ENCODE peak calls at places on chromosomes 13 and 19, in five cellular contexts. E is A549, Q is GM12878, U is K562, D is HepG2. O is an unnamed sample.

GRCh38 chr19:23916991-23917390 is 2.3 kb downstream of the ZNF726 start:
- DNase-seq in D (no peak), E (no peak), U (no peak), Q (no peak), O (no peak)

GRCh38 chr19:3374369-3375112 is 8.2 kb downstream of the NFIC start:
- DNase-seq in D (no peak), Q (no peak), E (no peak), U (peak; percentile 81), O (no peak)

GRCh38 chr19:46197314-46198070 is 32.0 kb upstream of the IGFL1 start:
- DNase-seq in E (no peak), U (no peak), D (no peak), Q (no peak), O (no peak)

GRCh38 chr19:50486823-50487515 is 10.3 kb upstream of the GARIN5A start:
- DNase-seq in Q (no peak), D (peak; percentile 51), E (no peak), U (peak; percentile 58), O (peak; percentile 97)

GRCh38 chr19:49888478-49888901 is 8.2 kb downstream of the IL4I1 start:
- DNase-seq in E (no peak), D (no peak), U (no peak), Q (no peak), O (no peak)

GRCh38 chr19:42233106-42233505 is 9.3 kb downstream of the GSK3A start:
- DNase-seq in U (peak; percentile 35), E (no peak), D (no peak), Q (no peak), O (no peak)

GRCh38 chr13:91123456-91124127 is 223.9 kb upstream of the MIR17HG start:
- DNase-seq in D (no peak), Q (no peak), U (no peak), E (no peak), O (peak; percentile 67)

GRCh38 chr19:5170329-5170745 is 170.3 kb downstream of the PTPRS start:
- DNase-seq in U (peak; percentile 54), Q (no peak), E (no peak), D (no peak), O (peak; percentile 60)

GRCh38 chr19:35557539-35558399 is 5.7 kb downstream of the ATP4A start:
- DNase-seq in U (peak; percentile 92), E (peak; percentile 83), Q (no peak), D (no peak), O (peak; percentile 95)

GRCh38 chr19:3975144-3975543 is 4.2 kb upstream of the DAPK3 start:
- DNase-seq in D (no peak), Q (no peak), E (no peak), U (no peak), O (no peak)

GRCh38 chr19:4304509-4305252 is at the start of gene FSD1:
- DNase-seq in E (peak; percentile 89), U (peak; percentile 94), Q (no peak), D (no peak), O (peak; percentile 88)

GRCh38 chr19:58021541-58022282 is 12.1 kb upstream of the ZSCAN1 start:
- DNase-seq in Q (no peak), E (peak; percentile 18), D (peak; percentile 53), U (peak; percentile 58), O (peak; percentile 98)

GRCh38 chr13:42247883-42248282 is 24.1 kb upstream of the AKAP11 start:
- DNase-seq in Q (no peak), U (no peak), E (no peak), D (no peak), O (no peak)

GRCh38 chr13:79492313-79492798 is 11.4 kb downstream of the NDFIP2 start:
- DNase-seq in U (no peak), Q (no peak), E (no peak), D (no peak), O (peak; percentile 38)

GRCh38 chr13:59261928-59262488 is 901.7 kb downstream of the DIAPH3 start:
- DNase-seq in E (no peak), Q (no peak), D (peak; percentile 4), U (peak; percentile 9), O (peak; percentile 79)

GRCh38 chr19:7905298-7905697 is 1.6 kb downstream of the MAP2K7 start:
- DNase-seq in U (no peak), E (no peak), Q (no peak), D (no peak), O (no peak)

GRCh38 chr19:5296021-5296420 is 44.6 kb downstream of the PTPRS start:
- DNase-seq in D (no peak), Q (no peak), U (no peak), E (no peak), O (no peak)

GRCh38 chr13:109163052-109163413 is 533.6 kb downstream of the MYO16 start:
- DNase-seq in E (no peak), U (no peak), D (no peak), Q (no peak), O (no peak)

GRCh38 chr19:29245221-29245620 is 32.3 kb upstream of the UQCRFS1 start:
- DNase-seq in D (no peak), U (no peak), E (no peak), Q (no peak), O (no peak)

GRCh38 chr13:20394506-20394905 is 131.2 kb downstream of the CRYL1 start:
- DNase-seq in Q (no peak), D (no peak), U (no peak), E (no peak), O (peak; percentile 28)

GRCh38 chr13:22505489-22505888 is 675.3 kb upstream of the SGCG start:
- DNase-seq in U (no peak), D (no peak), E (no peak), Q (no peak), O (no peak)

GRCh38 chr13:113531041-113531873 is 40.7 kb upstream of the DCUN1D2 start:
- DNase-seq in Q (no peak), D (no peak), E (no peak), U (no peak), O (no peak)

GRCh38 chr13:43744630-43745029 is 42.1 kb downstream of the ENOX1 start:
- DNase-seq in D (no peak), U (no peak), Q (no peak), E (no peak), O (peak; percentile 35)

GRCh38 chr19:51689751-51690358 is 3.3 kb upstream of the SPACA6 start:
- DNase-seq in Q (no peak), D (no peak), U (peak; percentile 59), E (peak; percentile 57), O (peak; percentile 82)

GRCh38 chr19:16736709-16737108 is 17.1 kb downstream of the NWD1 start:
- DNase-seq in D (no peak), U (no peak), E (no peak), Q (no peak), O (peak; percentile 73)

GRCh38 chr19:58395220-58395978 is at the start of gene RNF225:
- DNase-seq in D (no peak), U (peak; percentile 46), E (no peak), Q (no peak), O (peak; percentile 69)

GRCh38 chr13:106629068-106629712 is 61.3 kb upstream of the ARGLU1 start:
- DNase-seq in Q (no peak), E (no peak), U (no peak), D (no peak), O (no peak)

GRCh38 chr19:8255426-8256125 is 46.4 kb downstream of the CERS4 start:
- DNase-seq in E (no peak), U (no peak), D (no peak), Q (no peak), O (no peak)

GRCh38 chr19:50531171-50531612 is 17.5 kb upstream of the ASPDH start:
- DNase-seq in U (no peak), Q (no peak), D (no peak), E (no peak), O (no peak)

GRCh38 chr19:1264801-1265610 is 4.1 kb upstream of the CIRBP start:
- DNase-seq in E (peak; percentile 59), Q (no peak), U (peak; percentile 62), D (peak; percentile 84), O (peak; percentile 87)

GRCh38 chr19:18401580-18402112 is 4.2 kb upstream of the LRRC25 start:
- DNase-seq in E (no peak), Q (no peak), U (peak; percentile 63), D (peak; percentile 76), O (peak; percentile 81)
- TF ChIP-seq CTCF in E (peak; percentile 45), Q (peak; percentile 41), U (peak; percentile 71), D (peak; percentile 63), O (peak; percentile 55)

DNA sequence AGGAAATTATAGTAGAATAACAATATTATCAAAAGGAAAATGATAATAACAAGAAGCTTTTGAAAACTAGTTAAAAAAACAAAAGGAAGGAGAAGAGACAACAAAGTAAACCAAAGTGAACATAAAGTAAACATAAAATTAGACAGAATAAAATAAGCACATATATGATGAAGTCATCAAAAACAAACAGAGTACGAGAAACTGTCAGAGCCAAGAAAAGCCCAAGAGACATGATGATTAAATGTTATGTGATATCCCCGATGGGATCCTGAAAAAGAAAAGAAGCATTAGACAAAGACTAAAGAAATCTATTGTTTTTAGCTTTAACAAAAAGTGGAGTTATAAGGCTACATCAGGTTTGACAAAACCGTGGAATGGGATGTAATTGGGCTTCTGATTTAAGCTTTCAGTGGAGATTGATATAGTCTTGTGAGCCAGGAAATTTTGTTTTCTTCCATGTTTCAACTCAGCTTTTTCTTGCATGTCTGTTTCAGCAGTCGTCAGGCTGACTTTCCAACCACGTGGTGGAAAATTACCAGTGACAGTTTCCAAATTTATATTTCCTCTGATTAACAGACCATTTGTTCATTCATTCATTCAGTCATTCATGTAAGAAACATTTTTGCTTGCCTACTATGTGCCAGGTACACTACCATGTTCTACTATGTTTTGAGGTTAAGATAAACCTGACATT is 64.9 kb downstream of the KL start:
- DNase-seq in U (no peak), E (no peak), D (no peak), Q (no peak), O (no peak)
- TF ChIP-seq JUNB in U (no peak), E (no peak), D (no peak), Q (no peak), O (no peak)

DNA sequence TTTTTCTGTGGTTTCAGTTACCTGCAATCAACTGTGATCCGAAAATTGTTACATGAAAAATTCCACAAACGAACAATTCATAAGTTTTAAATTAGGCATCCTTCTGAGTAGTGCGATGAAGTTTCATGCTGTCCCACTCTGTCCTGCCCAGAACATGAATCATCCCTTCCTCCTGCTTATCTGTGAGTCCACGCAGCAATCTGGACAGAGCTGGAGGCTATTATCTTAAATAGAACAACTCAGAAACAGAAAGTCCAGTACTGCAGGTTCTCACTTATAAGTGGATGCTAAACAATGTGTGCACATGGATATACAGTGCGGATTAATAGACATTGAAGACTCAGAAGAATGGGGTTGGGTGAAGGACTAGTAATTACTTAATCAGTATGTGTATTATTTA is 583.7 kb upstream of the SPRY2 start:
- DNase-seq in E (no peak), Q (no peak), U (no peak), D (no peak), O (no peak)
- H3K4me2 ChIP-seq in E (no peak overlapping the region), Q (no peak overlapping the region), U (no peak overlapping the region), D (no peak overlapping the region), O (no peak overlapping the region)

GRCh38 chr13:93268327-93269028 is 41.9 kb downstream of the GPC6 start:
- DNase-seq in U (no peak), D (no peak), E (no peak), Q (no peak), O (peak; percentile 64)
- TF ChIP-seq CTCF in U (no peak), D (no peak), E (no peak), Q (no peak), O (no peak)

O was measured in GM23338.